ENCODE peak calls at places on chromosome 22, in six cellular contexts. W, I, F, B, M and E are unnamed samples.
A peak's percentile ranks its signal among the peaks of the same experiment; 100 is the strongest.

GRCh38 chr22:39090426-39091064 is 6.5 kb upstream of the APOBEC3H start:
- DNase-seq in W (no peak), I (peak; percentile 96), F (peak; percentile 15), B (no peak), M (peak; percentile 73), E (no peak)

GRCh38 chr22:37161442-37161841 is 11.7 kb upstream of the IL2RB start:
- DNase-seq in W (no peak), I (peak; percentile 10), F (no peak), B (no peak), M (peak; percentile 26), E (no peak)

GRCh38 chr22:32775957-32776356 is 25.5 kb upstream of the TIMP3 start:
- DNase-seq in W (no peak), I (no peak), F (no peak), B (no peak), M (no peak), E (no peak)

GRCh38 chr22:17970205-17970708 is 54.1 kb downstream of the MICAL3 start:
- DNase-seq in W (peak; percentile 65), I (no peak), F (no peak), B (no peak), M (no peak), E (no peak)

GRCh38 chr22:29782061-29782845 is 15.1 kb downstream of the UQCR10 start:
- DNase-seq in W (no peak), I (peak; percentile 21), F (peak; percentile 98), B (no peak), M (no peak), E (peak; percentile 72)

GRCh38 chr22:47195676-47196492 is 433.4 kb downstream of the TBC1D22A start:
- DNase-seq in W (no peak), I (peak; percentile 26), F (peak; percentile 32), B (no peak), M (peak; percentile 62), E (no peak)

GRCh38 chr22:50270302-50271010 is at the start of gene MAPK11:
- DNase-seq in W (peak; percentile 32), I (peak; percentile 54), F (peak; percentile 79), B (peak; percentile 59), M (peak; percentile 92), E (peak; percentile 73)

GRCh38 chr22:43993072-43993760 is 30.9 kb upstream of the PARVB start:
- DNase-seq in W (peak; percentile 26), I (peak; percentile 54), F (peak; percentile 49), B (peak; percentile 47), M (no peak), E (peak; percentile 45)

DNA sequence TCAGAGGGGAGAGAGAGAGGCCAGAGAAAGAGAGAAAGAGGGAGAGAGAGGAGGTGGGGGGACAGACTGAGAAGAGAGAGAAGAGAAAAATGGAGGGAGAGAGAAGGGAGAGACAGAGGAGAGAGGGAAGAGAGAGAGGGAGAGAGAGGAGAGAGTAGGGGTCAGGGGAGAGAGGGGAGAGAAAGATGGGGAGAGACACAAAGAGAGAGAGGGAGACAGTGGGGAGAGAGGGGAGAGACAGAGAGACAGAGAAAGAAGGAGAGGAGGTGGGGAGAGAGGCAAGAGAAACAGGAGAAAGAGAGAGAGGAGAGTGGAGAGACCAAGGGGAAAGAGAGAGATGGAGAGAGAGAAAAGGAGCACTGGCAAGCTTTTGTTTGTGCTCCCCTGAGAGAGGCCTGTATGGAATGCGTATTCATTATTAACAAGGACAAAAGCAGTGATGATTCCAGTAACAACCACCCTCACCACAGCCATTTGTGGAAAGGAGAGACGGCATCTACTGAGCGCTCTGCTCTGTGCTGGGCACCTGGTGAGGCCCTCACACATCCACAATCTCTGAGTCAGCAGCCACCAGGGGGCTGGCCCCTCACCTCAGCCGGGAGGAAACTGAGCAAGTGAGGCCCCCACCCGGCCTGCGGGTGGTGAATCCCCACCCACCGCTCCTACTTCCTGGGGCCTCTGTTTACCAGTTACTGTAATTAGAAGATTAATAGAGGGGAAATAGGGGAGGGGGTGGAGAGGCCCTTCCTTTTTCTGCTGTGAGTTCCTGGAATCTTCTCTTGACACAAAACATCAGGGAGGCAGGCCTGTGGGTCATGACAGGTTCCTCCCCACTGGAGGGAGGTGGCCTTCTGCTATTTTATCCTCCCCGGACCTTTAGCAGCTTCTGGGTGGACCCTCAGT is 14.7 kb upstream of the MIAT start:
- DNase-seq in W (no peak), I (no peak), F (peak; percentile 4), B (no peak), M (no peak), E (peak; percentile 32)
- TF ChIP-seq CTCF in W (peak; percentile 36), I (no peak), F (no peak), B (no peak), M (no peak), E (peak; percentile 30)

GRCh38 chr22:23233746-23234408 is 53.6 kb downstream of the BCR start:
- DNase-seq in W (peak; percentile 41), I (peak; percentile 8), F (peak; percentile 71), B (no peak), M (peak; percentile 75), E (peak; percentile 60)

GRCh38 chr22:23235425-23235824 is 55.1 kb downstream of the BCR start:
- DNase-seq in W (no peak), I (peak; percentile 12), F (no peak), B (no peak), M (no peak), E (no peak)

GRCh38 chr22:23236026-23236425 is 55.7 kb downstream of the BCR start:
- DNase-seq in W (no peak), I (no peak), F (no peak), B (no peak), M (no peak), E (no peak)

GRCh38 chr22:23233084-23233501 is 52.8 kb downstream of the BCR start:
- DNase-seq in W (no peak), I (no peak), F (no peak), B (no peak), M (no peak), E (peak; percentile 74)

GRCh38 chr22:23234409-23235161 is 54.3 kb downstream of the BCR start:
- DNase-seq in W (no peak), I (no peak), F (no peak), B (no peak), M (no peak), E (no peak)
- H3K36me3 ChIP-seq in W (peaks cover 3% of the 10 kb centered on the region), I (no peaks in the 10 kb centered on the region), F (no peaks in the 10 kb centered on the region), B (no peaks in the 10 kb centered on the region), M (no peaks in the 10 kb centered on the region), E (no peaks in the 10 kb centered on the region)

GRCh38 chr22:23856721-23857605 is 712 bp upstream of the SLC2A11 start:
- DNase-seq in W (no peak), I (no peak), F (peak; percentile 61), B (no peak), M (peak; percentile 78), E (no peak)

GRCh38 chr22:23858484-23858815 is 775 bp downstream of the SLC2A11 start:
- DNase-seq in W (no peak), I (no peak), F (no peak), B (no peak), M (no peak), E (no peak)

GRCh38 chr22:23859201-23859600 is 1.5 kb downstream of the SLC2A11 start:
- DNase-seq in W (no peak), I (no peak), F (no peak), B (no peak), M (peak; percentile 62), E (no peak)

GRCh38 chr22:23862103-23862502 is 4.4 kb downstream of the SLC2A11 start:
- DNase-seq in W (peak; percentile 34), I (peak; percentile 49), F (peak; percentile 19), B (no peak), M (peak; percentile 70), E (no peak)

DNA sequence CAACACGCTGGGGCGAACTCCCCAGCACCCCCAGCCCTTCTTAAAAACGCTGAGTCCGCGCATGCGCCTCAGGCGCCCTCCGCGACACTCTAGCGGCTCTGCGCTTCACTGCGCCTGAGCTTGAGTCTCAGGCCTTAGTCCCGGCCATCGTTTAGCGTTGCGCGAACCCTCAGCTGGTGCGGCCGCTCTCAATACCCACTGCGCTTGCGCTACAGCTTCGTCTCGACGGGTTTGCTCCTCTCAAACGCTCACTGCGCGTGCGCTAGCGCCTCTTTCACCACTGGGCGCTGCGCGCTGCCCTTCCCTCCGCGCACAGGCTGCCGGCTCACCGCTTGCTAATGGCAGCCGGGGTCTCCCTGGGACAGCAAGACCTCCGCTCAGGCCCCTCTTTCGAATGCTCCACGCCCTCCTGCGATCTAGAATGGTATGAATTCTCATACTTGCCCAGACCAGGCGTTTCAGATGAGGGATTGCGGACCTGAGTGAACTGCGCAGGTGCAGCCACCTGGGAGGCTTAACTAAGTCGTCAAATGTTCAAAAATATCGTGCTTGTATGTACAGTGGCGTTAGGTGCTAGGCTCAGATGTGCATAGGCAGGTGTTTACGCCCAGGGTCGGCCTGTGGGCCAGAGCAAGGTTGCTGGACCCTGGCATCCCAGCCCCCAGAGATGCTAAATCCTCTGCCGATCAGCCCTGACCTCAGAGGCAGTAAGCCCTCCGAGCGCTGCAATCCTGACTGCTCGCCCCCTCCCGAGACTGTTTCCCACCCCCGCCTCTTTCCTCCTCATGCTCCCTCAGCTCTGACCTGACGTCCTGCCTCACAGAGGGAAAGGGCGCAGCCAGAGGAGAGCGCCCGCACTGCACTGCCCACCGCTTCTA is at the start of gene SLC2A11:
- DNase-seq in W (peak; percentile 95), I (peak; percentile 94), F (peak; percentile 98), B (peak; percentile 97), M (peak; percentile 99), E (peak; percentile 97)
- TF ChIP-seq CTCF in W (peak; percentile 47), I (no peak), F (peak; percentile 12), B (peak; percentile 62), M (peak; percentile 27), E (peak; percentile 52)

DNA sequence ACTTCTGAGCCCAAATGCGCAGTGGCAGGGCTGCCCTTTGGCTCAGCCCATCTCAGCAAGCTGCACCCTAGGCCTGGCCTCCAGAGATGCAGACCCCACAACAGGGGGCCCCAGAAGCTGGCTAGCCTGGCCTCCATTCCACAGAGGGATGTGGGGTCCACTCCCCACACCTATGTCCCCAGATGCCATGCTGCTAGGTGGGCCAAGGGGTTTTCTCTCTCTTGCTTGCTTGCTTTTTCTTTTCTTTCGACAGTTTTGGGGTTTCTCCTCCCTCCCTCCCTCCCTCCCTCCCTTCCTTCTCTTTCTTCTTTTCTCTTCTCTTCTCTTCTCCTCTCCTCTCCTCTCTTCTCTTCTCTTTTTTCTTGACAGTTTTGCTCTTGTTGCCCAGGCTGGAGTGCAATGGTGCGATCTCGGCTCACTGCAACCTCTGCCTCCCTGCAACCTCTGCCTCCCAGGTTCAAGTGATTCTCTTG is 9.6 kb downstream of the SCARF2 start:
- DNase-seq in W (no peak), I (no peak), F (no peak), B (no peak), M (peak; percentile 10), E (no peak)
- H3K36me3 ChIP-seq in W (peaks cover 37% of the 10 kb centered on the region), I (no peaks in the 10 kb centered on the region), F (no peaks in the 10 kb centered on the region), B (no peaks in the 10 kb centered on the region), M (no peaks in the 10 kb centered on the region), E (peaks cover 14% of the 10 kb centered on the region)

DNA sequence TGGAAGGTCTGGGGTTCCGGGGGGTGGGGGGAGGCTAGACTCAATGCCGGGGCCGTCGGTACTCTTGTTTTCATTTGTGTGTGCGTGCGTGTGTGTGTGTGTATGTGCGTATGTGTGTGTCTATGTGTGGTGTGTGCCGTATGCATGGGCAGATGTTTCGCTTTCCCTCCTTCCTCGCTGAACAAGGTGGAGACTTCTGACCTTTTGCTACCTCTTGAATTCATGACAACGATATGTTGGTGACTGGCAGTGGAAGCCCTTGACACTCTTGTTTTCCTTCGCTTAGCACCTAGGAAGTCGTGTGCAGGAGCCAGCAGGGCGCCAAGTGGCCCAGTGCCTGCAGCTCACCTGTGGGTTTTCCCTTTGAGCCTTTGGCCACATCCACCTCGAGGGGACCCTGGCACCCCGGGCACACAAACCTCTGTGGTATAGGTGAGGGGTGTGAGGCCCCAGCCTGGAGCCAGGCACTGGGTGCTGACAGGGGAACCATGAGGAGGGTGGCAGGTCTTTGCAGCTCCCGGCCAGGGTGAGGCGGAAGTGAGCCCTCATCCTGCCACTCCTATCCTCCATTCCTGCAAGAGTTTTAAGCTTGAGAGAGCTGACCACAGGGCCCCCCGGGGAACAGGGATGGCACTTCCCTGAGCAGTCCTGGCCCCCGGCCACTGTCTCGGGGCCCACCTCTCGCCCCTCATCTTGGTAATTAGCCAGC is 19.3 kb upstream of the TMEM191C start:
- DNase-seq in W (no peak), I (no peak), F (peak; percentile 67), B (peak; percentile 11), M (peak; percentile 61), E (no peak)
- TF ChIP-seq CTCF in W (peak; percentile 40), I (peak; percentile 41), F (no peak), B (no peak), M (no peak), E (no peak)

GRCh38 chr22:22458387-22458786 is 50.2 kb downstream of the ZNF280B start:
- DNase-seq in W (no peak), I (no peak), F (no peak), B (no peak), M (no peak), E (no peak)
- H3K36me3 ChIP-seq in W (no peaks in the 10 kb centered on the region), I (no peaks in the 10 kb centered on the region), F (no peaks in the 10 kb centered on the region), B (no peaks in the 10 kb centered on the region), M (no peaks in the 10 kb centered on the region), E (no peaks in the 10 kb centered on the region)